ENCODE peak calls at places on chromosomes 3 and 15, in seven cellular contexts. L, M, Y, G, C, J and D are unnamed samples.

GRCh38 chr15:74631935-74632560 is 16.4 kb downstream of the CLK3 start:
- DNase-seq in Y (peak), G (peak), J (peak), M (no peak), C (peak), L (peak), D (no peak)

GRCh38 chr3:155572085-155572484 is 172.8 kb downstream of the PLCH1 start:
- DNase-seq in C (peak), L (no peak), Y (peak), G (no peak), J (no peak), M (no peak), D (no peak)

GRCh38 chr3:61964566-61964965 is 403.2 kb downstream of the PTPRG start:
- DNase-seq in Y (no peak), L (peak), M (peak), J (no peak), C (no peak), G (no peak), D (no peak)

GRCh38 chr15:47409038-47409437 is 308.3 kb upstream of the SEMA6D start:
- DNase-seq in L (no peak), C (no peak), G (no peak), J (no peak), Y (no peak), M (no peak), D (no peak)

GRCh38 chr15:69313437-69314000 is 14.8 kb downstream of the PAQR5 start:
- DNase-seq in L (no peak), M (no peak), J (no peak), G (no peak), Y (no peak), C (no peak), D (no peak)

GRCh38 chr3:63355809-63356208 is 77.7 kb downstream of the SYNPR start:
- DNase-seq in M (no peak), G (no peak), J (no peak), L (no peak), C (no peak), Y (no peak), D (no peak)

GRCh38 chr3:18394384-18394995 is 30.6 kb downstream of the SATB1 start:
- DNase-seq in L (no peak), M (no peak), C (no peak), J (no peak), G (no peak), Y (no peak), D (no peak)

GRCh38 chr3:115982121-115982520 is 358.8 kb downstream of the GAP43 start:
- DNase-seq in G (no peak), M (no peak), L (no peak), J (no peak), C (no peak), Y (no peak), D (no peak)

GRCh38 chr3:55489804-55490132 is 2.7 kb upstream of the WNT5A start:
- DNase-seq in G (no peak), L (no peak), J (no peak), C (no peak), Y (no peak), M (no peak), D (no peak)

GRCh38 chr3:5899040-5899439 is 711.5 kb downstream of the EDEM1 start:
- DNase-seq in L (no peak), G (no peak), Y (no peak), J (no peak), M (no peak), C (no peak), D (no peak)

GRCh38 chr3:52277071-52277964 is 1.1 kb downstream of the WDR82 start:
- DNase-seq in M (no peak), G (peak), C (peak), J (peak), Y (peak), L (peak), D (peak)

GRCh38 chr3:52277972-52278509 is 408 bp downstream of the WDR82 start:
- DNase-seq in J (peak), M (no peak), L (no peak), C (no peak), Y (peak), G (peak), D (peak)

GRCh38 chr3:52281980-52282801 is 3.7 kb upstream of the WDR82 start:
- DNase-seq in L (no peak), M (no peak), C (no peak), Y (no peak), G (no peak), J (no peak), D (no peak)

GRCh38 chr3:52280046-52280445 is 1.6 kb upstream of the WDR82 start:
- DNase-seq in L (no peak), Y (no peak), M (no peak), J (no peak), G (no peak), C (no peak), D (no peak)

GRCh38 chr3:52278510-52279069 is at the start of gene WDR82:
- DNase-seq in G (peak), M (peak), Y (peak), J (peak), L (peak), C (peak), D (peak)
- TF ChIP-seq POLR2A in G (no peak), M (peak), Y (peak), J (peak), L (peak), C (peak), D (no peak)

GRCh38 chr15:98843844-98844243 is 163.7 kb downstream of the PGPEP1L start:
- DNase-seq in L (no peak), G (no peak), M (no peak), Y (no peak), J (no peak), C (no peak), D (no peak)
- H3K4me3 ChIP-seq in L (no peak), G (no peak), M (no peak), Y (no peak), J (peak), C (no peak), D (no peak)

GRCh38 chr3:123605789-123606234 is 21.0 kb upstream of the HACD2 start:
- DNase-seq in M (peak), C (no peak), Y (peak), J (peak), L (no peak), G (no peak), D (no peak)
- TF ChIP-seq CTCF in M (no peak), C (no peak), Y (no peak), J (no peak), L (no peak), G (no peak), D (no peak)

GRCh38 chr3:126295407-126295939 is 61.7 kb downstream of the KLF15 start:
- DNase-seq in G (no peak), J (no peak), Y (no peak), M (no peak), L (no peak), C (no peak), D (no peak)

GRCh38 chr3:126292318-126293070 is 64.7 kb downstream of the KLF15 start:
- DNase-seq in G (no peak), M (no peak), L (no peak), J (no peak), Y (no peak), C (no peak), D (peak)

GRCh38 chr3:126293370-126294082 is 63.7 kb downstream of the KLF15 start:
- DNase-seq in M (no peak), G (peak), J (no peak), C (no peak), L (peak), Y (no peak), D (peak)

GRCh38 chr3:126291537-126291936 is 65.7 kb downstream of the KLF15 start:
- DNase-seq in G (no peak), L (no peak), Y (no peak), M (no peak), C (no peak), J (no peak), D (no peak)

DNA sequence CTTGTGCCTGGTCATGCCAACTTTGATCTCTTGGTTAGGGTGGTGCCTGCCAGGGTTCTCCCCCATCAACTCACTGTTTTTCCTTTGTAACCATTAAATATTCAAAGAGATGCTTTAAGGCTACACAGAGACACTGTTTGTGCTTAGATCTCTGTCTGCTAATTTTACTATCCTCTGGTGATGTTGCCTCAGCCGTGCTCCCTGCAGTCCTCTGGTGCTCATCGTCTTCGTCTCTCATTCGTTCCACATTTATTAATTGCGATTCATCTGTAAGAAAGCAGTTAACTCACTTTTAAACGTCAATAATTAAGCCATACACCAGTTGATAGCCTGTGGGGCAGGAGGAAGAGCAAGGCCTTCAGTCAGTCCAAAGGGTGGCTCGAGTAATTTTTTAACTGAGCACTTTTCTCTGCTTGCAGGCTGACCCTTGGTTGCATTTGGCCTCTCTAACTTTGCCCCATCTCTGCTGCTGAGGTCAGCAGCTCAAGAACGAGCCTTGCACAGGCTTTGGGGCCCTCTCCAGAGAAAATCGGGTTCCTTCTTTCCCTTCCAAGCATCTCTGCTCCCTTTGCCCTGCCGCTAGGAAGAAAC is 62.9 kb downstream of the KLF15 start:
- DNase-seq in Y (no peak), J (no peak), G (no peak), C (no peak), M (no peak), L (no peak), D (no peak)
- TF ChIP-seq POLR2A in Y (no peak), J (no peak), G (no peak), C (no peak), M (no peak), L (no peak), D (no peak)